ENCODE peak calls at places on chromosomes 16 and 17, in eight cellular contexts. B is GM12878, I is stomach, C is transverse colon, U is endothelial cell of umbilical vein, W is breast epithelium, X is prostate gland, A is GM23338. H is an unnamed sample.

GRCh38 chr16:84700518-84701277 is 898 bp downstream of the USP10 start:
- DNase-seq in B (no peak), I (no peak), C (peak; percentile 44), U (peak; percentile 46), W (no peak), X (peak; percentile 15), A (peak; percentile 47), H (no peak)

GRCh38 chr17:40553694-40554534 is 11.4 kb downstream of the CCR7 start:
- DNase-seq in B (no peak), I (peak; percentile 25), C (no peak), U (no peak), W (no peak), X (no peak), A (no peak), H (no peak)

GRCh38 chr17:76156662-76156991 is 15.6 kb upstream of the FOXJ1 start:
- DNase-seq in B (no peak), I (no peak), C (no peak), U (no peak), W (peak; percentile 17), X (no peak), A (no peak), H (no peak)

GRCh38 chr16:14179116-14179515 is 108.0 kb downstream of the MRTFB start:
- DNase-seq in B (no peak), I (no peak), C (no peak), U (no peak), W (no peak), X (no peak), A (no peak), H (no peak)

GRCh38 chr16:17224350-17224749 is 246.4 kb downstream of the XYLT1 start:
- DNase-seq in B (no peak), I (no peak), C (no peak), U (no peak), W (no peak), X (no peak), A (no peak), H (no peak)

GRCh38 chr16:89863741-89864391 is 9.5 kb upstream of the TCF25 start:
- DNase-seq in B (peak; percentile 69), I (no peak), C (peak; percentile 46), U (peak; percentile 86), W (no peak), X (no peak), A (no peak), H (no peak)

GRCh38 chr17:38706625-38707298 is 1.7 kb downstream of the MLLT6 start:
- DNase-seq in B (no peak), I (no peak), C (no peak), U (no peak), W (no peak), X (no peak), A (no peak), H (no peak)

GRCh38 chr17:79988163-79988971 is 47.3 kb downstream of the TBC1D16 start:
- DNase-seq in B (no peak), I (peak; percentile 78), C (peak; percentile 61), U (peak; percentile 91), W (no peak), X (no peak), A (no peak), H (no peak)

GRCh38 chr17:80424878-80425765 is 10.2 kb downstream of the ENDOV start:
- DNase-seq in B (no peak), I (no peak), C (no peak), U (no peak), W (no peak), X (no peak), A (no peak), H (no peak)

GRCh38 chr16:57781741-57782606 is 20.3 kb downstream of the KIFC3 start:
- DNase-seq in B (no peak), I (no peak), C (no peak), U (no peak), W (no peak), X (no peak), A (no peak), H (no peak)

GRCh38 chr16:57783116-57783515 is 19.2 kb downstream of the KIFC3 start:
- DNase-seq in B (no peak), I (no peak), C (no peak), U (no peak), W (no peak), X (no peak), A (no peak), H (no peak)

GRCh38 chr16:57783883-57784282 is 18.4 kb downstream of the KIFC3 start:
- DNase-seq in B (no peak), I (no peak), C (no peak), U (no peak), W (no peak), X (no peak), A (no peak), H (no peak)

GRCh38 chr16:57778658-57779057 is 23.6 kb downstream of the KIFC3 start:
- DNase-seq in B (no peak), I (no peak), C (no peak), U (no peak), W (no peak), X (no peak), A (no peak), H (no peak)

GRCh38 chr16:57781349-57781740 is 20.9 kb downstream of the KIFC3 start:
- DNase-seq in B (no peak), I (no peak), C (no peak), U (no peak), W (no peak), X (no peak), A (no peak), H (no peak)
- H3K27ac ChIP-seq in B (no peak overlapping the region), I (no peak overlapping the region), C (no peak overlapping the region), U (no peak overlapping the region), W (no peak overlapping the region), X (no peak overlapping the region), A (no peak overlapping the region), H (no peak overlapping the region)

GRCh38 chr17:43169561-43170139 is 1.4 kb upstream of the NBR1 start:
- DNase-seq in B (no peak), I (peak; percentile 66), C (peak; percentile 42), U (no peak), W (peak; percentile 54), X (peak; percentile 54), A (peak; percentile 57), H (no peak)

GRCh38 chr17:43175213-43176118 is 4.5 kb downstream of the NBR1 start:
- DNase-seq in B (no peak), I (no peak), C (no peak), U (no peak), W (no peak), X (no peak), A (no peak), H (no peak)

GRCh38 chr17:43171761-43172487 is 910 bp downstream of the NBR1 start:
- DNase-seq in B (no peak), I (no peak), C (peak; percentile 49), U (peak; percentile 95), W (no peak), X (peak; percentile 48), A (peak; percentile 34), H (peak; percentile 52)

GRCh38 chr17:43170766-43171681 is at the start of gene NBR1:
- DNase-seq in B (peak; percentile 100), I (peak; percentile 97), C (peak; percentile 97), U (peak; percentile 99), W (peak; percentile 96), X (peak; percentile 98), A (peak; percentile 99), H (peak; percentile 94)

DNA sequence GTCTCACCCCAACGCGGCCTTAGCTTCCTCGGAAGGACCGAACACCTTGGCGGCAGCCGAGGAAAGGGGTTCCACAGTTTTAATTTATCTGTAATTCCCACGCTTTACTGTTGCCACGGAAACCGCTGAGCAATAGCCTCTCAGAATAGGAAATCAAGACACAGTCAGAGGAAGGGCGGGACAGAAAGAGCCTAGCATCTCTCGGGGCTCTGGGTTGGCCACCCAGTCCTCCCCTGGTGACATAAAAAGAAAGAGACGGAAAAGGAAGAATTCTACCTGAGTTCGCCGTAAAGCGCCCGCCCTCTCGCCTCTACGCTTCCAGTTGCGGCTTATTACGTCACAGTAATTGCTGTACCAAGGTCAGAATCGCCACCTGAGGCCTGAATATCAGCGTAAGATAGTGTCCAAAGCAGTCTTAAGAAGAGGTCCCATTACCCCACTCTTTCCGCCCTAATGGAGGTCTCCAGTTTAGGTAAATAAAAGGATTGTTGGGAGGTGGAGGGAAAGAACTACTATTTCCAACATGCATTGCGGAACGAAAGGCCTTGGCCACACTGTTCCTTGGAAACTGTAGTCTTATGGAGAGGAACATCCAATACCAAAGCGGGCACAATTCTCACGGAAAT is 761 bp upstream of the NBR1 start:
- DNase-seq in B (peak; percentile 85), I (peak; percentile 91), C (peak; percentile 94), U (peak; percentile 95), W (peak; percentile 88), X (peak; percentile 94), A (peak; percentile 99), H (peak; percentile 78)
- TF ChIP-seq POLR2AphosphoS5 in B (no peak), I (peak; percentile 92), C (peak; percentile 73), U (no peak), W (peak; percentile 65), X (peak; percentile 94), A (no peak), H (no peak)

GRCh38 chr17:5584971-5585794 is 874 bp upstream of the NLRP1 start:
- DNase-seq in B (no peak), I (no peak), C (no peak), U (no peak), W (no peak), X (no peak), A (peak; percentile 23), H (no peak)
- H3K27ac ChIP-seq in B (peak overlapping the region; percentile 63), I (peak overlapping the region; percentile 82), C (peak overlapping the region; percentile 81), U (peak overlapping the region; percentile 91), W (peak overlapping the region; percentile 95), X (no peak overlapping the region), A (no peak overlapping the region), H (peak overlapping the region; percentile 21)

GRCh38 chr17:48070195-48070594 is 22.0 kb downstream of the NFE2L1 start:
- DNase-seq in B (no peak), I (no peak), C (no peak), U (no peak), W (no peak), X (no peak), A (no peak), H (no peak)

GRCh38 chr17:48068491-48068961 is 20.4 kb downstream of the NFE2L1 start:
- DNase-seq in B (no peak), I (no peak), C (no peak), U (no peak), W (no peak), X (no peak), A (peak; percentile 82), H (no peak)

GRCh38 chr17:48077555-48077954 is 23.7 kb downstream of the CBX1 start:
- DNase-seq in B (no peak), I (no peak), C (no peak), U (no peak), W (no peak), X (no peak), A (no peak), H (no peak)

GRCh38 chr17:48071654-48072053 is 23.5 kb downstream of the NFE2L1 start:
- DNase-seq in B (no peak), I (no peak), C (no peak), U (no peak), W (no peak), X (no peak), A (no peak), H (no peak)

DNA sequence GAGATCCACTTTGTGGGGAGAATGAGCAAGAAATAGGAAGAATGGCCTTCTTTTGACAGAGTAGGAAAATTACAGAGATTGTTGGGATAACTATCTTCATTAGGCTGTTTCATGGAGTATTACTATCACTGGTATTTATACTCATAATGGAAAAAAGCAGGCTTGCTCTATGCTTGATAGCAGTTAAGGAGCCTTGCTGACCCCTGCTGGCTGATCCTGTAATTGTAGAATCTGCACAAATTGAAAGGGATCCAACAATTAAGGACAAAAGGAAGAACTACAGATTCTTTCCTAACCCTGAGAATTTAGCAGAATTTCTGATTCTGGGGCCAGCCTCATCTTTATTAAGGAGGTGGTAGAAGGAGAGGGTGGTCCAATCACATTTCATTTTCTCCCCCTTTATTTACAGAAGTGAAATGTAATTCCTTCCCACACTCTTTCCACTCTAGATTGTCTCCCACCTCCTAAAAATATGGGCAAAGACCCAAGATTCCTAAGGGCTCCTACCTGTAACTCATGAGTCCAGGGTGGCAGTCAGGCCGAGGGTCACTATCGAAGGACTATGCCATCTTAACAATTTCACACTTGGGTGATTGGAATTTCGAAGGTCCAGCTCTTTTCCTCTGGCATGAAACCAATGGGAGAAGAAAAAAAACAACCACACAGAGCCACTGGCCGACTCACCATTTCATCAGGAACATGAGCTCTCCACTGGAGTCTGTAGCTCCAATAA is 26.3 kb downstream of the NFE2L1 start:
- DNase-seq in B (no peak), I (peak; percentile 83), C (peak; percentile 84), U (peak; percentile 88), W (peak; percentile 63), X (peak; percentile 79), A (peak; percentile 92), H (peak; percentile 39)
- TF ChIP-seq POLR2AphosphoS5 in B (no peak), I (no peak), C (no peak), U (no peak), W (no peak), X (peak; percentile 81), A (no peak), H (no peak)